ENCODE peak calls at places on chromosome 16, in ten cellular contexts. O is upper lobe of left lung, A is breast epithelium, H is sigmoid colon, S is spleen, B is stomach, N is suprapubic skin, J is endothelial cell of umbilical vein, Q is HCT116, M is H1. E is an unnamed sample.

GRCh38 chr16:81713796-81714195 is 65.3 kb upstream of the PLCG2 start:
- DNase-seq in B (no peak), N (no peak), M (no peak), S (peak; percentile 66), O (no peak), Q (no peak), J (no peak), A (no peak), H (no peak), E (no peak)

GRCh38 chr16:73065617-73066313 is 17.8 kb upstream of the ZFHX3 start:
- DNase-seq in H (peak; percentile 79), A (no peak), M (peak; percentile 60), N (no peak), Q (no peak), B (no peak), S (no peak), J (no peak), O (peak; percentile 87), E (no peak)

GRCh38 chr16:80804451-80805383 is at the start of gene CDYL2:
- DNase-seq in S (peak; percentile 87), Q (no peak), H (no peak), M (peak; percentile 55), N (no peak), J (no peak), O (peak; percentile 91), A (no peak), B (peak; percentile 65), E (peak; percentile 70)

GRCh38 chr16:86227801-86228200 is 282.5 kb upstream of the FOXF1 start:
- DNase-seq in Q (no peak), H (no peak), O (no peak), J (no peak), M (no peak), B (peak; percentile 17), A (no peak), N (peak; percentile 13), S (no peak), E (no peak)

GRCh38 chr16:89261691-89262563 is 44.4 kb downstream of the ZNF778 start:
- DNase-seq in A (no peak), M (no peak), B (peak; percentile 40), Q (no peak), S (peak; percentile 47), O (no peak), H (peak; percentile 64), N (no peak), J (no peak), E (no peak)

GRCh38 chr16:26196806-26197205 is 505.0 kb downstream of the HS3ST4 start:
- DNase-seq in O (no peak), S (no peak), M (no peak), H (no peak), N (no peak), A (no peak), J (no peak), Q (no peak), B (no peak), E (no peak)

GRCh38 chr16:81241706-81242105 is 3.2 kb downstream of the BCO1 start:
- DNase-seq in Q (no peak), J (no peak), A (no peak), H (no peak), O (no peak), N (no peak), B (no peak), M (no peak), S (no peak), E (no peak)

GRCh38 chr16:82093901-82094300 is 58.8 kb downstream of the HSD17B2 start:
- DNase-seq in J (no peak), N (no peak), H (no peak), B (no peak), Q (no peak), M (no peak), O (no peak), S (no peak), A (no peak), E (no peak)

GRCh38 chr16:3702082-3702481 is 15.2 kb downstream of the TRAP1 start:
- DNase-seq in O (no peak), J (no peak), H (no peak), B (no peak), M (no peak), Q (no peak), A (no peak), N (no peak), S (no peak), E (no peak)

GRCh38 chr16:3698941-3699340 is 18.4 kb downstream of the TRAP1 start:
- DNase-seq in N (no peak), S (no peak), A (no peak), O (no peak), M (no peak), H (no peak), Q (no peak), B (no peak), J (no peak), E (no peak)

GRCh38 chr16:3691778-3692177 is 25.5 kb downstream of the TRAP1 start:
- DNase-seq in A (no peak), J (no peak), O (no peak), S (no peak), M (no peak), N (no peak), Q (no peak), B (no peak), H (no peak), E (no peak)

GRCh38 chr16:3695610-3696369 is 21.5 kb downstream of the TRAP1 start:
- DNase-seq in Q (no peak), H (no peak), A (no peak), N (no peak), J (no peak), O (no peak), M (no peak), S (no peak), B (peak; percentile 63), E (no peak)

GRCh38 chr16:3696425-3697218 is 20.7 kb downstream of the TRAP1 start:
- DNase-seq in J (no peak), A (no peak), M (no peak), B (peak; percentile 34), N (no peak), O (no peak), Q (no peak), S (no peak), H (no peak), E (no peak)
- TF ChIP-seq POLR2AphosphoS5 in J (no peak), A (no peak), M (no peak), B (no peak), N (no peak), O (no peak), Q (no peak), S (no peak), H (no peak), E (no peak)

DNA sequence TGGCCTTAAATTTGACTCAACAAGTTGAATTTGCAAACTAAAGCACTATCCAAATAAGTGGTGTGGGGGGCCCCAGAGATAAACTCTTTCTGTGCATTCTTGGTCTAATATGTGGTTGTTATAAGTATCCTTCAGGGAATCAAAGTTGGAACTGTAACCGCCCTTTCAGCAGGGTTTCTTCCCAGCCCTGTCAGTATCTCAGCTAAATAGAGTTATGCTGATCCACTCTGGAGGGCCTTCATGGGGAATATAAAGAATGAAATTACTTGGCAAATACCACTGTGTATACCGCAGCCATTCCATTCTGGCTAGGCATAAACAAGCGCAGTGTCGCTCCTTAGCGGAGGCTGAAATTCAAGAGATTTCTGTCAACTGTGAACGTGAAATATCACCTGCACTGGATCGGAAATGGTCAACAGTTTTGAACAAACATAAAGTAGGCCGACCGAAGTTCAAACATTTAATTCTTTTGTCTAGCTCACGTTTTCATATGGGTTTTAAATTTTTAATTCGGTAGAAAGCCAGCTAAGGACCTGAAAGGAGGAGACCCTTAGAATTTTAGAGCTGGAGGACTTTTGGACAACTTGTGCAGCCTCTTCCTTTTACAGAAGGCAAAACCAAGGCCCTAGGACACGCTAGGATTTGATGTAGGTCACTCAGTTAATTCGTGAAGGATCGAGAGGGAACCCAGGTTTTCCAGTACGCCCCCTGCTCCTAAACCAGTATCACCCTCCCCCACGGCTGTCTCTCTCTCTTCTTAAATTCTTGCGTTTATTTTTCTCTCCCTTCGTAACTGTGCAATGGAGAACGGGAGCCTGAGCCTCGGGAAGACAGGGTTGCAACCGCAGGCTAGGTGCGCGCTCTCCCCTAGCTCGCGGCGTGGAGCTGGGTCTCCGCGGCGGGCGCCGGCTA is 74.7 kb downstream of the CHD9 start:
- DNase-seq in S (no peak), M (no peak), N (no peak), H (no peak), J (no peak), O (no peak), Q (no peak), A (peak; percentile 21), B (no peak), E (no peak)
- TF ChIP-seq POLR2A in S (no peak), M (no peak), N (no peak), H (no peak), J (no peak), O (no peak), Q (no peak), A (no peak), B (no peak), E (no peak)

DNA sequence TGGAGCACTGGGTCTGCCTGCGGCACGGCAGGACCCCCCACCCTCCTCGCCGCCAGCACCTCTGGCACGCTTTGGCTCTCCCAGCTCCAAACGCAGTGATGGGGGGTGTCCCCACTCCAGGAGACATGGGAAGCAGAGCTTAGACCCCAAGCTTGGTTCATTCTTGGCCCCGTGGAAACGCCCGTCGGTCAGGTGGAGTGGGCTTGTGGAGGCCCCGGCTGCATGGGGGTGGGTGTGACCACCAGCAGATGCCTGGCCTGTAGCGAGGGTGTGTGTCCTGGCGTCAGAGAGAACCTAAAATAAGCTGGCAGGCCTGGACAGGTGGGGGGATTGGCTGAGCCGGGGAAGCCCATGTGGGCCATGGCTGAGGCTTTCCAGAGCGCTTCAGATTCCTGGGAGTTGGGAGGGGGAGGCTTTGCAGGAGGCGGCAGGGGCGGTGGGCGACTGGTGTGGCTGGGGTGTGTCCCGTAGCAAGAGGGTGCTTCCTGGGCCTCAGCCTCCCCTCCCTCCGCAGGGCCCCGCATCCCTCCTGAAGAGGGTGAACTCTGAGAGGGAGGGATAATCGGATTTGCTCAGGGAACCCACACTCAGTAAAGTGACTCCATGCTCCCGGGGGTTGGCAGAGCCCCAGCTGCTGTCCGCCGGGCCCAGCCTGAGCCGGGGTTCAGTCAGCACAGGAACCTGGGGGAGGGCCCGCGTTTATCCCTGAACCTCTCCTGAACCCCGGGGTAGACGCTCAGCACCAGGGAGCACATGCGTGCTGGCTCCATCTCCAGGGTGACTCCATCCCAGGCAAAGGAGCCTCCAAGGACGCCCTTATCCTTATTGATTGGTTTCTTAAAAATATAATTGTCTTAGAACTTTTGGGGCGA is 3.4 kb downstream of the CACNA1H start:
- DNase-seq in Q (no peak), J (no peak), H (peak; percentile 86), S (no peak), O (peak; percentile 75), B (no peak), N (no peak), A (no peak), M (no peak), E (no peak)
- TF ChIP-seq POLR2AphosphoS5 in Q (no peak), J (no peak), H (peak; percentile 59), S (no peak), O (no peak), B (no peak), N (no peak), A (no peak), M (no peak), E (no peak)

GRCh38 chr16:19716183-19716582 is 1.8 kb downstream of the KNOP1 start:
- DNase-seq in H (no peak), N (no peak), B (no peak), M (no peak), A (no peak), S (no peak), O (no peak), J (no peak), Q (no peak), E (no peak)

GRCh38 chr16:19715566-19715965 is 2.5 kb downstream of the KNOP1 start:
- DNase-seq in M (no peak), S (no peak), B (no peak), O (no peak), H (peak; percentile 42), N (no peak), A (no peak), J (no peak), Q (no peak), E (no peak)

GRCh38 chr16:19718624-19718965 is 524 bp downstream of the IQCK start:
- DNase-seq in B (no peak), S (no peak), M (no peak), O (no peak), J (no peak), Q (no peak), A (no peak), N (no peak), H (no peak), E (no peak)

GRCh38 chr16:19717781-19718623 is at the start of the genes IQCK and KNOP1:
- DNase-seq in B (peak; percentile 92), A (peak; percentile 81), M (peak; percentile 88), Q (peak; percentile 68), H (peak; percentile 96), O (peak; percentile 96), J (peak; percentile 89), S (peak; percentile 96), N (peak; percentile 96), E (peak; percentile 97)

GRCh38 chr16:19717319-19717718 is 708 bp downstream of the KNOP1 start:
- DNase-seq in S (no peak), M (no peak), A (no peak), Q (no peak), B (no peak), J (no peak), H (peak; percentile 18), N (no peak), O (no peak), E (no peak)
- TF ChIP-seq POLR2A in S (no peak), M (peak; percentile 3), A (no peak), Q (no peak), B (no peak), J (no peak), H (no peak), N (no peak), O (no peak), E (no peak)